ENCODE peak calls at places on chromosomes 1 and 21, in four cellular contexts. G, N, C and R are unnamed samples.

GRCh38 chr1:15272009-15272781 is 25.2 kb downstream of the FHAD1 start:
- DNase-seq in C (peak; percentile 75), G (peak; percentile 68), N (peak; percentile 64), R (peak; percentile 73)

GRCh38 chr1:59096501-59096900 is 200.4 kb upstream of the FGGY start:
- DNase-seq in G (no peak), N (no peak), C (no peak), R (no peak)

GRCh38 chr1:36522021-36522420 is 39.3 kb upstream of the CSF3R start:
- DNase-seq in G (no peak), C (no peak), N (no peak), R (no peak)

GRCh38 chr1:229156819-229157218 is 114.1 kb upstream of the RAB4A start:
- DNase-seq in N (no peak), G (peak; percentile 32), C (no peak), R (no peak)

GRCh38 chr21:44653656-44654575 is 543 bp downstream of the KRTAP12-4 start:
- DNase-seq in G (no peak), N (no peak), C (no peak), R (no peak)

GRCh38 chr1:117653195-117653594 is 47.3 kb downstream of the TENT5C start:
- DNase-seq in G (no peak), N (no peak), C (no peak), R (no peak)

GRCh38 chr1:167936930-167937708 is at the start of gene MPC2:
- DNase-seq in C (peak; percentile 83), G (peak; percentile 73), N (peak; percentile 75), R (peak; percentile 82)

GRCh38 chr1:58481962-58482361 is 64.6 kb downstream of the OMA1 start:
- DNase-seq in N (no peak), C (no peak), G (no peak), R (no peak)

GRCh38 chr1:229258031-229258850 is 12.7 kb upstream of the RAB4A start:
- DNase-seq in N (no peak), C (peak; percentile 74), G (peak; percentile 68), R (peak; percentile 79)

GRCh38 chr1:202058001-202058908 is 47.9 kb downstream of the ELF3 start:
- DNase-seq in N (no peak), G (no peak), C (no peak), R (no peak)

GRCh38 chr1:178389441-178389840 is 107.3 kb downstream of the CLEC20A start:
- DNase-seq in N (no peak), G (no peak), C (no peak), R (no peak)

GRCh38 chr21:42109873-42110525 is 38.9 kb downstream of the UMODL1 start:
- DNase-seq in N (no peak), G (no peak), C (no peak), R (no peak)

GRCh38 chr1:232227171-232227740 is 402.7 kb downstream of the SIPA1L2 start:
- DNase-seq in N (no peak), G (no peak), C (no peak), R (no peak)

GRCh38 chr1:244113532-244114320 is 62.6 kb downstream of the ZBTB18 start:
- DNase-seq in N (no peak), C (no peak), G (no peak), R (no peak)

GRCh38 chr21:46112731-46113215 is 14.9 kb downstream of the COL6A2 start:
- DNase-seq in G (peak; percentile 6), N (no peak), C (no peak), R (peak; percentile 58)

GRCh38 chr1:66349277-66349676 is 184.7 kb upstream of the SGIP1 start:
- DNase-seq in N (no peak), C (no peak), G (no peak), R (no peak)

GRCh38 chr1:91689586-91690481 is 189.2 kb downstream of the CDC7 start:
- DNase-seq in N (no peak), C (no peak), G (no peak), R (no peak)

GRCh38 chr1:64469121-64469520 is 808 bp upstream of the CACHD1 start:
- DNase-seq in C (no peak), G (no peak), N (no peak), R (no peak)

GRCh38 chr1:198232407-198232806 is 75.6 kb downstream of the NEK7 start:
- DNase-seq in N (no peak), G (no peak), C (no peak), R (no peak)

GRCh38 chr1:23200885-23201284 is 16.4 kb downstream of the HTR1D start:
- DNase-seq in G (no peak), N (no peak), C (no peak), R (no peak)

GRCh38 chr1:59768752-59769411 is 45.9 kb upstream of the HOOK1 start:
- DNase-seq in C (no peak), N (no peak), G (no peak), R (no peak)

GRCh38 chr1:160806109-160806665 is 10.2 kb downstream of the LY9 start:
- DNase-seq in G (no peak), C (no peak), N (no peak), R (no peak)
- H3K9me3 ChIP-seq in G (peaks cover 7% of the 10 kb centered on the region), C (no peaks in the 10 kb centered on the region), N (peaks cover 6% of the 10 kb centered on the region), R (peaks cover 6% of the 10 kb centered on the region)

GRCh38 chr21:15324542-15324941 is 259.7 kb upstream of the NRIP1 start:
- DNase-seq in G (no peak), C (no peak), N (no peak), R (no peak)

GRCh38 chr21:15326032-15326867 is 261.4 kb upstream of the NRIP1 start:
- DNase-seq in G (no peak), N (no peak), C (no peak), R (no peak)

GRCh38 chr21:15330872-15331271 is 266.1 kb upstream of the NRIP1 start:
- DNase-seq in N (no peak), C (no peak), G (no peak), R (no peak)

GRCh38 chr21:15332572-15332971 is 267.8 kb upstream of the NRIP1 start:
- DNase-seq in G (no peak), N (no peak), C (no peak), R (no peak)

DNA sequence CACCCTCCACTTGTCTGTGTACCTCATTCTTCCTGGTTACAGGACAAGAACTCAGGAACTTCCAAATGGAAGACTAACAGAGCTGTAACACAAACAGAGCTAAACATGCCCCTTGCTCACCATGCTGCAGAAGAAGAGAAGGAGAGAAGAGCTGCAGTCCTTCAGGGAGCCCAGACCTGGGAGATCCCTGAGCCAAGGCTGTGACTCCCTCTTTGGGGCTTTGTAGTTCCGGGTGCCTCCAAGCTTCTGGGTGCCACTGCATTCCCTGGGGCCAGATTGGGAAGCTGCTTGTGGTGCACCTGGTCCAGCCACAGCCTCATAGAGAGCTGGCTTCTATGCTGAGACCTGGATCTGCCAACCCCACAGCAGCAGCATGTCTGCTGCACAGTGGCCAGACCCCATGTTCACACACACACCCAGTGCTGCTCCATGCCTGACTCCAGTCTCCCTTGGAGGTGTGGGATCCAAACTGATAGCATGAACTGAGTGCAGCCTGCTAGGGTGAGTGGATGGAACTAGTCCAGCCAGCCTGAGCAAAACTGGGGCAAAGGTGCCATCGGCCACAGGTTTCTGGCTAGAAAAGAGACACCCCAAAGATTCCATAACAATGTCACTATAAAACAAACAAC is 263.0 kb upstream of the NRIP1 start:
- DNase-seq in C (no peak), N (no peak), G (no peak), R (no peak)
- H3K9me3 ChIP-seq in C (no peaks in the 10 kb centered on the region), N (no peaks in the 10 kb centered on the region), G (no peaks in the 10 kb centered on the region), R (no peaks in the 10 kb centered on the region)

GRCh38 chr1:81613803-81614202 is 186.9 kb upstream of the ADGRL2 start:
- DNase-seq in G (no peak), C (no peak), N (no peak), R (no peak)
- H3K9me3 ChIP-seq in G (no peaks in the 10 kb centered on the region), C (no peaks in the 10 kb centered on the region), N (no peaks in the 10 kb centered on the region), R (no peaks in the 10 kb centered on the region)

GRCh38 chr1:152516082-152516481 is 1.8 kb downstream of the CRCT1 start:
- DNase-seq in G (no peak), C (no peak), N (no peak), R (no peak)
- H3K9me3 ChIP-seq in G (no peaks in the 10 kb centered on the region), C (no peaks in the 10 kb centered on the region), N (no peaks in the 10 kb centered on the region), R (no peaks in the 10 kb centered on the region)

GRCh38 chr1:2876846-2877245 is 75.4 kb upstream of the TTC34 start:
- DNase-seq in G (no peak), C (no peak), N (no peak), R (no peak)
- H3K9me3 ChIP-seq in G (no peaks in the 10 kb centered on the region), C (no peaks in the 10 kb centered on the region), N (peaks cover 4% of the 10 kb centered on the region), R (no peaks in the 10 kb centered on the region)

GRCh38 chr1:3955196-3955772 is 55.2 kb upstream of the C1orf174 start:
- DNase-seq in N (no peak), C (no peak), G (peak; percentile 57), R (no peak)

GRCh38 chr1:3956527-3957170 is 56.6 kb upstream of the C1orf174 start:
- DNase-seq in G (no peak), N (no peak), C (no peak), R (no peak)

GRCh38 chr1:3963554-3963953 is 63.5 kb upstream of the C1orf174 start:
- DNase-seq in C (no peak), G (no peak), N (no peak), R (no peak)

GRCh38 chr1:3954391-3955160 is 54.5 kb upstream of the C1orf174 start:
- DNase-seq in G (no peak), C (no peak), N (no peak), R (no peak)

DNA sequence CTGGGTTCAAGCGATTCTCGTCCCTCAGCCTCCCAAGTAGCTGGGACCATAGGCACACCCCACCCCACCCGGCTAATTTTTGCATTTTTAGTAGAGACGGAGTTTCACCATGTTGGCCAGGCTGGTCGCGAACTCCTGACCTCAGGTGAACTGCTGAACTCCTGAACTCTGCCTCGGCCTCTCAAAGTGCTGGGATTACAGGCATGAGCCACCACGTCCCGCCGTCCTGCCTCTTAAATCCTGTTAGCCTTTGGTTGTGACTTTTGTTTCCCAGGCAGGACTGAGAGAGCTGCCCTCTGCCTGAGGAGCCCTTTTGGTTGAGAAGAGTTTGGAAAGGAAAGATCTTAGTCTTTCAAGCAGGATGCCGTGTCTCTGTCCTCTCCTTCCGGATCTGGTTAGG is 59.3 kb upstream of the C1orf174 start:
- DNase-seq in C (no peak), G (no peak), N (no peak), R (no peak)
- H3K9me3 ChIP-seq in C (no peaks in the 10 kb centered on the region), G (no peaks in the 10 kb centered on the region), N (no peaks in the 10 kb centered on the region), R (no peaks in the 10 kb centered on the region)

GRCh38 chr1:86924324-86924960 is 10.0 kb downstream of the HS2ST1 start:
- DNase-seq in C (no peak), G (no peak), N (no peak), R (no peak)
- H3K9me3 ChIP-seq in C (no peaks in the 10 kb centered on the region), G (peaks cover 17% of the 10 kb centered on the region), N (peaks cover 5% of the 10 kb centered on the region), R (no peaks in the 10 kb centered on the region)